ENCODE peak calls at places on chromosome 18, in six cellular contexts. U is pancreas; T is epithelial cell of esophagus; L is stomach; R is BJ; M is CD8-positive, alpha-beta T cell. S is an unnamed sample.

GRCh38 chr18:51321696-51322095 is 124.2 kb upstream of the MEX3C start:
- DNase-seq in R (no peak), M (no peak), U (no peak), T (peak), L (no peak), S (no peak)

GRCh38 chr18:27685807-27686412 is 491.0 kb downstream of the CDH2 start:
- DNase-seq in R (no peak), U (no peak), M (no peak), L (peak), T (peak), S (peak)

GRCh38 chr18:44852818-44853217 is 172.1 kb downstream of the SETBP1 start:
- DNase-seq in U (no peak), M (no peak), R (no peak), T (no peak), L (no peak), S (no peak)

GRCh38 chr18:51659781-51660180 is 462.3 kb upstream of the MEX3C start:
- DNase-seq in T (no peak), R (no peak), L (no peak), U (no peak), M (no peak), S (no peak)

GRCh38 chr18:67239826-67240225 is 276.7 kb downstream of the DSEL start:
- DNase-seq in R (no peak), M (no peak), T (peak), U (no peak), L (no peak), S (no peak)

GRCh38 chr18:8283901-8284585 is 325.2 kb upstream of the RAB12 start:
- DNase-seq in L (no peak), M (no peak), R (peak), T (no peak), U (no peak), S (no peak)

GRCh38 chr18:46098616-46098933 is 479 bp upstream of the ATP5F1A start:
- DNase-seq in U (no peak), T (no peak), M (no peak), L (no peak), R (no peak), S (no peak)

GRCh38 chr18:13252696-13253410 is 34.3 kb downstream of the LDLRAD4 start:
- DNase-seq in R (no peak), T (no peak), U (no peak), M (no peak), L (no peak), S (no peak)

GRCh38 chr18:13653746-13654455 is 72.5 kb downstream of the FAM210A start:
- DNase-seq in L (no peak), M (no peak), U (no peak), R (no peak), T (no peak), S (peak)

GRCh38 chr18:35582899-35583558 is 1.5 kb downstream of the GALNT1 start:
- DNase-seq in M (no peak), L (no peak), T (peak), U (no peak), R (no peak), S (peak)

GRCh38 chr18:76354348-76354747 is 140.7 kb downstream of the ZNF516 start:
- DNase-seq in R (no peak), U (no peak), M (no peak), L (no peak), T (peak), S (no peak)

GRCh38 chr18:5622905-5623304 is 79.1 kb upstream of the EPB41L3 start:
- DNase-seq in R (no peak), L (no peak), M (no peak), T (no peak), U (no peak), S (no peak)

GRCh38 chr18:46601338-46601908 is 55.6 kb downstream of the LOXHD1 start:
- DNase-seq in L (no peak), U (no peak), T (no peak), R (no peak), M (no peak), S (no peak)

GRCh38 chr18:79588636-79589481 is 90.7 kb upstream of the CTDP1 start:
- DNase-seq in L (peak), U (peak), R (peak), T (peak), M (no peak), S (no peak)
- H3K4me3 ChIP-seq in L (no peak), U (no peak), R (no peak), T (no peak), M (no peak), S (no peak)

DNA sequence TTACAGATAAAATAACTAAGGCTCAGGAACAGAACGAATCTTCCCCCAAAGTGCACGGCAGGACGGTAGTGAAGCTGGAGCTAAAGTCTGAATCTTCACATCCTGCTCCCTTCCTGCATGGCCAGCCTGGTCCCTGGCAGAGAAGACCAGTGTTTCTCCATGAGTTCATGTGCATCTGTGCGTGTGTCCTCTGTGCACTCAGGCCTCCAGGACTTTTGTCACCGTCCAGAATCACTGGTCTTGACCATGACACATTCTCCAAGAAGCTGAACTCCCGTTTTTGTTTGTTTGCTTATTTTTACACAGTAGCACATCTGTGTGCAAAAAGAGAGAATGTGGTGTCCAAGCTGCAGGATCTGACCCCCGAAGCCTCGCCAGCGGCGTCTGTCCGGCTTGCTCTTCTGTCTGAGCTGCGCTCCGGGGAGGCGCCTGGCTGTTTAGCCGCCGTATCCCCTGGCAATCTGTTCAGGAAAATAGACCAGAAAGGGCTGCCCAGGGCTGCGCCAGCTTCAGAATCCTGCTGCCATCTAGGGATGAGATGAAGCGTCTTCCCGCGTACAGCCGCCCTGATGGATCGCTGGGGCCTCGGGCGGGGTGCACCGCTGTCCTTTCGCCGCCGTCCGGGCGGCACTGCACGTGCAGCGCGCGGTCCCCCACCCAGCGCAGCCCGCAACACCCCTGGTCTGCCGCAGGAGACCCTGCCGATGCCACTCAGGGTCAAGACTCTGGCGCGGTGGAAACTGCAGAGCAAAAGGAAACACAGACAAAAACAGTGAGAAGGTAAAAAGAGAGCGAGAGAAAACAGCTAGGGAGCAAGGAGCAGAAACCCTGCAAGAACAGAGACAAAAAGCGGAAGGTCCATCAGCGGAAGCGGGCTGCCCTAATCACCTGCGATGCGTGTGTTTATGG is 2113.6 kb upstream of the PIK3C3 start:
- DNase-seq in M (no peak), U (peak), R (no peak), L (peak), T (peak), S (no peak)
- H3K4me3 ChIP-seq in M (no peak), U (no peak), R (peak), L (peak), T (peak), S (no peak)

GRCh38 chr18:4251873-4252272 is 203.2 kb downstream of the DLGAP1 start:
- DNase-seq in R (no peak), T (no peak), U (no peak), L (no peak), M (no peak), S (no peak)
- H3K4me3 ChIP-seq in R (no peak), T (no peak), U (no peak), L (no peak), M (no peak), S (no peak)

GRCh38 chr18:74797577-74798151 is 200.0 kb downstream of the ZNF407 start:
- DNase-seq in T (no peak), L (no peak), U (no peak), M (no peak), R (no peak), S (no peak)

GRCh38 chr18:74796928-74797576 is 199.4 kb downstream of the ZNF407 start:
- DNase-seq in R (no peak), T (peak), M (no peak), L (no peak), U (no peak), S (no peak)

GRCh38 chr18:74803117-74803516 is 205.4 kb downstream of the ZNF407 start:
- DNase-seq in L (no peak), R (no peak), M (no peak), T (no peak), U (no peak), S (no peak)

GRCh38 chr18:74803769-74804168 is 206.1 kb downstream of the ZNF407 start:
- DNase-seq in L (no peak), M (no peak), U (no peak), T (no peak), R (no peak), S (no peak)

GRCh38 chr18:74800098-74800497 is 202.4 kb downstream of the ZNF407 start:
- DNase-seq in R (no peak), M (no peak), U (no peak), L (no peak), T (no peak), S (no peak)
- H3K4me3 ChIP-seq in R (no peak), M (no peak), U (no peak), L (no peak), T (no peak), S (no peak)

GRCh38 chr18:22710628-22711380 is 222.3 kb upstream of the RBBP8 start:
- DNase-seq in R (no peak), T (peak), U (peak), M (no peak), L (peak), S (no peak)
- H3K4me3 ChIP-seq in R (peak), T (peak), U (no peak), M (no peak), L (peak), S (no peak)

DNA sequence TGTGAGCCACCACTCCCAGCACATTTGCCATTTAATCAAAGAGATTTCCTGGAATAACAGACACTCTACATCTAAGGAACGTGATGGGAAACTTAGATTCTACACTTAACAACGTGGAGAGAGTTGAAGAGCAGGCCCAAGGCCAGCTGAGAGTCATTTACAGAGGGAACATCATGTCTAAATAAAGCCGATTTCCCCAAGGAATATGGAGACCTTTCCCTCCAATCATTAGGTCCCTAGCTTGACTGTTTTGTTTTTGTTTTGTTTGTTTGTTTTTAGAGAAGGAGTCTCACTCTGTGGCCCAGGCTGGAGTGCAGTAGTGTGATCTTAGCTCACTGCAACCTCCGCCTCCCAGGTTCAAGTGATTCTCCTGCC is 52.6 kb upstream of the PHLPP1 start:
- DNase-seq in U (no peak), T (no peak), R (no peak), L (no peak), M (no peak), S (no peak)
- H3K4me3 ChIP-seq in U (no peak), T (no peak), R (no peak), L (no peak), M (no peak), S (no peak)